ENCODE peak calls at places on chromosome 21, in seven cellular contexts. Q is vagina, P is H54, O is ovary, X is IMR-90, D is stomach, R is tibial nerve. G is an unnamed sample.

GRCh38 chr21:25772680-25773079 is 37.9 kb downstream of the GABPA start:
- DNase-seq in Q (no peak), P (no peak), O (no peak), X (no peak), D (no peak), R (no peak), G (no peak)

GRCh38 chr21:25506887-25507286 is 100.4 kb downstream of the MRPL39 start:
- DNase-seq in Q (no peak), P (no peak), O (no peak), X (peak; percentile 91), D (no peak), R (no peak), G (no peak)

GRCh38 chr21:27382404-27382803 is 415.5 kb upstream of the ADAMTS5 start:
- DNase-seq in Q (no peak), P (no peak), O (no peak), X (peak; percentile 20), D (no peak), R (no peak), G (no peak)

GRCh38 chr21:43313221-43313938 is 113.6 kb downstream of the SIK1 start:
- DNase-seq in Q (no peak), P (no peak), O (no peak), X (no peak), D (no peak), R (no peak), G (no peak)

GRCh38 chr21:42003051-42003461 is 7.1 kb downstream of the ZBTB21 start:
- DNase-seq in Q (no peak), P (no peak), O (no peak), X (peak; percentile 76), D (no peak), R (no peak), G (no peak)

GRCh38 chr21:41770901-41771624 is 4.2 kb upstream of the RIPK4 start:
- DNase-seq in Q (no peak), P (no peak), O (no peak), X (no peak), D (no peak), R (no peak), G (no peak)

GRCh38 chr21:38301321-38302214 is 44.8 kb downstream of the KCNJ15 start:
- DNase-seq in Q (no peak), P (no peak), O (no peak), X (no peak), D (no peak), R (no peak), G (no peak)

GRCh38 chr21:41169701-41170100 is 1.7 kb downstream of the BACE2 start:
- DNase-seq in Q (no peak), P (no peak), O (no peak), X (no peak), D (no peak), R (no peak), G (no peak)

GRCh38 chr21:43775795-43776430 is at the start of gene CSTB:
- DNase-seq in Q (no peak), P (no peak), O (peak; percentile 81), X (peak; percentile 38), D (peak; percentile 80), R (peak; percentile 74), G (peak; percentile 91)

GRCh38 chr21:42736646-42737350 is 83.4 kb downstream of the PDE9A start:
- DNase-seq in Q (no peak), P (no peak), O (no peak), X (no peak), D (no peak), R (no peak), G (no peak)

GRCh38 chr21:41366522-41367151 is 4.8 kb downstream of the MX2 start:
- DNase-seq in Q (no peak), P (peak; percentile 91), O (no peak), X (peak; percentile 73), D (peak; percentile 66), R (no peak), G (no peak)

GRCh38 chr21:28148400-28149064 is 844.1 kb downstream of the LTN1 start:
- DNase-seq in Q (no peak), P (no peak), O (no peak), X (peak; percentile 19), D (peak; percentile 41), R (no peak), G (no peak)

GRCh38 chr21:34530264-34530663 is 18.3 kb upstream of the KCNE1 start:
- DNase-seq in Q (no peak), P (no peak), O (no peak), X (peak; percentile 86), D (no peak), R (no peak), G (no peak)

GRCh38 chr21:34524671-34525601 is 12.9 kb upstream of the KCNE1 start:
- DNase-seq in Q (no peak), P (peak; percentile 63), O (no peak), X (peak; percentile 84), D (no peak), R (no peak), G (no peak)

GRCh38 chr21:34528131-34528561 is 16.1 kb upstream of the KCNE1 start:
- DNase-seq in Q (no peak), P (no peak), O (no peak), X (peak; percentile 51), D (no peak), R (no peak), G (no peak)

GRCh38 chr21:34526236-34526617 is 14.2 kb upstream of the KCNE1 start:
- DNase-seq in Q (no peak), P (no peak), O (no peak), X (no peak), D (no peak), R (no peak), G (no peak)

DNA sequence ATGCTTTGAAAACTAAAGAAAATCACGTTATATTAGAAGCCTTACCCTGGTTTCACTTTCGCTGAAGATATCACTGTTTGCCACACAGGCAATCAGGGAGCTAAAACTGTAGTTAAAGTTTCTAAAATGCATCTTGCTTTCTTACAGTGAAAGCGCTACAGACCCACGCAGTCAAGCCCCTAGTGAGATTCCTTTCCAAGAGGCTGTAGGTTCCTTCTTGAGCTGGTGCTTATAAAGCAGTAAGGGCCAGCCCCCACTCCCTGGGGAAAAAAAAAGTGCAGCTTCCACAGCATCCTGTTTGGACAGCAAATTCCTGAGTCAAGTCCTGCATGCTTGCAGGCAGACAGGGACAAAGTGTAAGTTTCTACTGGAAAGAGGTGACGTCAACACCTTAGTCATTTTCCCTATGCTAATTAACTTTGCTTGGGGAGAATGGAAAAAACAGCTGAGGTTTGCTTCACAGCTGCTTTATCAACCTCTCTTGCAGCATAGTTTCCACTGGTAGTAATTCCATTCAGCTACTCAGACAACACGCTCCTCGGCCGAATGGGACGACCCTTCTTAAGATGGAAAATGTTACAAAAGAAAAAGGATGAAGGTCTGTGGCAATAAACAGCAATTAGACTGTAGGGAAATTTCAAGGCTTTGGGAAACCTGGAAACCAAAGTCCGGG is 14.7 kb upstream of the KCNE1 start:
- DNase-seq in Q (peak; percentile 97), P (peak; percentile 78), O (peak; percentile 78), X (peak; percentile 100), D (peak; percentile 77), R (peak; percentile 44), G (peak; percentile 3)
- TF ChIP-seq POLR2A in Q (peak; percentile 38), P (peak; percentile 88), O (no peak), X (peak; percentile 99), D (no peak), R (no peak), G (peak; percentile 57)

GRCh38 chr21:45032977-45033705 is 41.2 kb upstream of the ADARB1 start:
- DNase-seq in Q (no peak), P (no peak), O (no peak), X (no peak), D (no peak), R (no peak), G (no peak)

GRCh38 chr21:45035477-45035848 is 38.9 kb upstream of the ADARB1 start:
- DNase-seq in Q (no peak), P (no peak), O (no peak), X (no peak), D (no peak), R (no peak), G (no peak)

GRCh38 chr21:45034556-45035476 is 39.6 kb upstream of the ADARB1 start:
- DNase-seq in Q (no peak), P (no peak), O (no peak), X (no peak), D (no peak), R (no peak), G (no peak)

GRCh38 chr21:45032332-45032731 is 42.0 kb upstream of the ADARB1 start:
- DNase-seq in Q (no peak), P (no peak), O (no peak), X (no peak), D (no peak), R (no peak), G (no peak)

DNA sequence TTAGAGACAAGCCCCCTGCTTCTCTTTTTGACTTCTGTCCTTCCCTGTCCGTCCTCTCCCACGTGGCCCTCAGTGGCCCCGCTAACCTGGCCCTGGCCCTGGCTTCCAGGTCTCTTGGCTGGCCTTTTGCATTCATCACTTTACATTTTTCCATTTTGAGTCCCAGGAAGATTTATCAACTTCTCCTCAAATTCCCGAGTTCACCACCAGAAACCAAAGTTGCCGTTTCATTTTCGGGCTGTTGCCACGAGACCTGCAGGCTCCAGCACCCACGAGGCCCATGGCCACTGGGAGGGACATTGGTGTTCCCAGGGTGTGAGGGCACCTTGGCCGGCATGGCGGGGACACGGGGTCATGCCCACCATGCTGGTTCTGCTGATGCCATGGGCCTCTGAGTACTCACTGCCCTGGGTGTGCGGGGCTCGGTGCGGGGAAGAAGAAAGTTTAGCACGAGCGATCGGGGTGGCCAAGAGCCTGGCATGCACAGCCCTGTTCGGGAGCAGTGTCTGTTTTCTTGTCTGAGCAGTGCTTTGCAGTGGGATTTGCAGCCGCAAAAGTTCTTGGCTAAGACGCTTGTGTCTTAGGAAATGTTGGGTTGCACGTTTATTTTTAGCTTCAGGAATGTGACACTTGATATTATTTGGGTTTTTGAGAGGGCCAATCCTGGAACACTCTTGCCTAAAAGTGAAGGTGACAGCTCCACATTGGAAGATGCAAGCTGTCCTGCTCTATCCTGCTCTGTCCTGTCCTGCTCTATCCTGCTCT is 40.4 kb upstream of the ADARB1 start:
- DNase-seq in Q (no peak), P (no peak), O (no peak), X (peak; percentile 73), D (no peak), R (no peak), G (no peak)
- TF ChIP-seq POLR2A in Q (no peak), P (no peak), O (no peak), X (no peak), D (no peak), R (no peak), G (no peak)

DNA sequence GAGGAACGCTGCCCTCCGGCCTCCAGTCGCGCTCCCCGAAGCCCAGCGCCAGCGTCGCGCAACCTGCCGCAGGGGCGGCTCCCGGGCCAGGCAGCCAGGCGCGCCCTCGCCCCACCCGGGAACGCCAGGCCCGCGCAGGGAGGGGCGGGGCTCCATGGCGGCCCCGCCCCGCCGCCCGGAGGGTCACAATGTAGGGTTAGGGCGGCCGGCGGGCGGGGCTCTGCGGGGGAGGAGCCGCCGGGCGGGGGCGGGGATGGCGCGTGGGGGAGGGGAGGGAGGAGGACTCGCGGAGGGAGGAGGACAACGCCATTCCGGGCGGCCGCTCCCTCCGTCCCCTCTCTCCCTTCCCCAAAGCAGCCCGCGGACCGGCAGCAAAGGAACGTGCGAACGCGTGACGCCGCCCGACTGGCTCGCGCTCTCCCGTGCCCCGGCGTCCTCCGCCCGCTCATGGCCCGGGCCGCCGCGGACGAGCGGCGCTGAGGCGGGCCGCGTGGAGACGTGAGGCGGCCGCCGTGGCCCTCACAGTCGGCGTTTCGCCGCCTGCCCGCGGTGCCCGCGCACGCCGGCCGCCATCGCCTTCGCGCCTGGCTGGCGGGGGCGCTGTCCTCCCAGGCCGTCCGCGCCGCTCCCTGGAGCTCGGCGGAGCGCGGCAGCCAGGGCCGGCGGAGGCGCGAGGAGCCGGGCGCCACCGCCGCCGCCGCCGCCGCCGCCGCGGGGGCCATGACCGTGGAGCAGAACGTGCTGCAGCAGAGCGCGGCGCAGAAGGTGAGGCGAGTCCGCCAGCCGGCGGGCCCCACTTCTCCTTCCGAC is at the start of gene USP25:
- DNase-seq in Q (peak; percentile 92), P (peak; percentile 87), O (peak; percentile 88), X (peak; percentile 60), D (peak; percentile 95), R (peak; percentile 90), G (peak; percentile 95)
- TF ChIP-seq POLR2A in Q (peak; percentile 82), P (peak; percentile 99), O (peak; percentile 61), X (peak; percentile 60), D (no peak), R (peak; percentile 77), G (peak; percentile 78)

GRCh38 chr21:36135391-36136094 is 664 bp downstream of the CBR3 start:
- DNase-seq in Q (no peak), P (peak; percentile 86), O (peak; percentile 72), X (peak; percentile 83), D (peak; percentile 55), R (peak; percentile 75), G (peak; percentile 32)
- TF ChIP-seq POLR2A in Q (peak; percentile 54), P (peak; percentile 74), O (peak; percentile 36), X (no peak), D (no peak), R (no peak), G (no peak)

G was measured in erythroblast.